ENCODE peak calls at places on chromosomes 12 and 14, in six cellular contexts. E, O, B, R, P and K are unnamed samples.

GRCh38 chr12:114136656-114137055 is 170.5 kb upstream of the RBM19 start:
- DNase-seq in E (no peak), O (no peak), B (no peak), R (no peak), P (peak; percentile 18), K (no peak)

GRCh38 chr14:51782412-51782811 is 78.0 kb upstream of the GNG2 start:
- DNase-seq in E (no peak), O (no peak), B (no peak), R (no peak), P (no peak), K (no peak)

GRCh38 chr12:92573104-92573503 is 129.7 kb upstream of the PLEKHG7 start:
- DNase-seq in E (no peak), O (no peak), B (no peak), R (no peak), P (no peak), K (no peak)

GRCh38 chr14:100740931-100741330 is 14.2 kb downstream of the DLK1 start:
- DNase-seq in E (no peak), O (no peak), B (no peak), R (no peak), P (no peak), K (no peak)

GRCh38 chr12:61652265-61652664 is 607.9 kb upstream of the USP15 start:
- DNase-seq in E (no peak), O (no peak), B (no peak), R (no peak), P (no peak), K (no peak)

GRCh38 chr12:39329015-39329414 is 113.9 kb downstream of the KIF21A start:
- DNase-seq in E (no peak), O (no peak), B (no peak), R (no peak), P (no peak), K (no peak)

GRCh38 chr12:53105712-53106439 is 2.6 kb downstream of the SOAT2 start:
- DNase-seq in E (no peak), O (no peak), B (no peak), R (peak; percentile 6), P (no peak), K (no peak)

GRCh38 chr12:613996-614726 is 49.1 kb downstream of the NINJ2 start:
- DNase-seq in E (peak; percentile 62), O (no peak), B (peak; percentile 61), R (no peak), P (no peak), K (peak; percentile 69)

GRCh38 chr14:54564799-54565235 is 2.1 kb upstream of the SAMD4A start:
- DNase-seq in E (no peak), O (no peak), B (peak; percentile 34), R (no peak), P (no peak), K (no peak)

GRCh38 chr12:66602483-66603143 is 76.3 kb downstream of the GRIP1 start:
- DNase-seq in E (no peak), O (no peak), B (no peak), R (no peak), P (no peak), K (no peak)

GRCh38 chr12:100681074-100681473 is 107.6 kb downstream of the GAS2L3 start:
- DNase-seq in E (no peak), O (no peak), B (no peak), R (no peak), P (no peak), K (no peak)

GRCh38 chr12:78442454-78442801 is 422.1 kb upstream of the SYT1 start:
- DNase-seq in E (no peak), O (no peak), B (no peak), R (no peak), P (no peak), K (no peak)

GRCh38 chr12:77049767-77050353 is 15.5 kb downstream of the E2F7 start:
- DNase-seq in E (no peak), O (peak; percentile 39), B (peak; percentile 63), R (peak; percentile 23), P (peak; percentile 82), K (no peak)

GRCh38 chr12:129614221-129614885 is 289.5 kb downstream of the TMEM132D start:
- DNase-seq in E (no peak), O (no peak), B (no peak), R (no peak), P (peak; percentile 22), K (no peak)

GRCh38 chr12:45731376-45731775 is 1.9 kb downstream of the ARID2 start:
- DNase-seq in E (no peak), O (no peak), B (peak; percentile 15), R (no peak), P (no peak), K (no peak)

GRCh38 chr12:126437934-126438333 is 1372.7 kb downstream of the AACS start:
- DNase-seq in E (no peak), O (no peak), B (no peak), R (no peak), P (no peak), K (no peak)

GRCh38 chr12:632102-632696 is 31.0 kb downstream of the NINJ2 start:
- DNase-seq in E (no peak), O (peak; percentile 30), B (peak; percentile 77), R (no peak), P (peak; percentile 55), K (no peak)

GRCh38 chr12:47068539-47068938 is 10.9 kb upstream of the PCED1B start:
- DNase-seq in E (no peak), O (no peak), B (peak; percentile 39), R (no peak), P (no peak), K (no peak)

GRCh38 chr14:91375748-91376452 is 41.7 kb downstream of the CCDC88C start:
- DNase-seq in E (no peak), O (no peak), B (no peak), R (no peak), P (no peak), K (no peak)

GRCh38 chr12:80195143-80195726 is 95.9 kb downstream of the OTOGL start:
- DNase-seq in E (no peak), O (no peak), B (peak; percentile 71), R (no peak), P (peak; percentile 76), K (no peak)

GRCh38 chr12:1332327-1332726 is 262.1 kb downstream of the FBXL14 start:
- DNase-seq in E (no peak), O (peak; percentile 62), B (no peak), R (no peak), P (no peak), K (no peak)

GRCh38 chr12:108955225-108955835 is 65.5 kb downstream of the SVOP start:
- DNase-seq in E (no peak), O (peak; percentile 39), B (no peak), R (no peak), P (peak; percentile 26), K (no peak)

GRCh38 chr14:46325777-46326176 is 325.8 kb downstream of the RPL10L start:
- DNase-seq in E (no peak), O (no peak), B (no peak), R (no peak), P (no peak), K (no peak)

GRCh38 chr14:76761198-76761848 is at the start of gene VASH1:
- DNase-seq in E (peak; percentile 72), O (peak; percentile 10), B (peak; percentile 79), R (peak; percentile 48), P (peak; percentile 70), K (peak; percentile 80)

GRCh38 chr12:113080692-113081091 is 24.2 kb downstream of the DTX1 start:
- DNase-seq in E (no peak), O (no peak), B (no peak), R (no peak), P (no peak), K (no peak)
- H3K27ac ChIP-seq in E (no peak overlapping the region), O (no peak overlapping the region), B (no peak overlapping the region), R (no peak overlapping the region), P (no peak overlapping the region), K (no peak overlapping the region)

GRCh38 chr12:96240251-96240650 is 46.1 kb downstream of the ELK3 start:
- DNase-seq in E (no peak), O (no peak), B (no peak), R (no peak), P (no peak), K (no peak)
- H3K27ac ChIP-seq in E (no peak overlapping the region), O (no peak overlapping the region), B (no peak overlapping the region), R (no peak overlapping the region), P (peak overlapping the region; percentile 8), K (peak overlapping the region; percentile 37)

GRCh38 chr12:50786498-50787231 is 22.8 kb downstream of the ATF1 start:
- DNase-seq in E (no peak), O (no peak), B (no peak), R (no peak), P (peak; percentile 67), K (no peak)

GRCh38 chr12:50790081-50790480 is 26.2 kb downstream of the ATF1 start:
- DNase-seq in E (no peak), O (no peak), B (no peak), R (no peak), P (no peak), K (no peak)

GRCh38 chr12:50787618-50788017 is 23.7 kb downstream of the ATF1 start:
- DNase-seq in E (no peak), O (no peak), B (no peak), R (no peak), P (no peak), K (no peak)

GRCh38 chr12:50785406-50785805 is 21.5 kb downstream of the ATF1 start:
- DNase-seq in E (no peak), O (no peak), B (no peak), R (no peak), P (no peak), K (no peak)

GRCh38 chr12:50788562-50788961 is 24.7 kb downstream of the ATF1 start:
- DNase-seq in E (no peak), O (no peak), B (no peak), R (no peak), P (no peak), K (no peak)
- H3K27ac ChIP-seq in E (no peak overlapping the region), O (no peak overlapping the region), B (no peak overlapping the region), R (no peak overlapping the region), P (no peak overlapping the region), K (no peak overlapping the region)

DNA sequence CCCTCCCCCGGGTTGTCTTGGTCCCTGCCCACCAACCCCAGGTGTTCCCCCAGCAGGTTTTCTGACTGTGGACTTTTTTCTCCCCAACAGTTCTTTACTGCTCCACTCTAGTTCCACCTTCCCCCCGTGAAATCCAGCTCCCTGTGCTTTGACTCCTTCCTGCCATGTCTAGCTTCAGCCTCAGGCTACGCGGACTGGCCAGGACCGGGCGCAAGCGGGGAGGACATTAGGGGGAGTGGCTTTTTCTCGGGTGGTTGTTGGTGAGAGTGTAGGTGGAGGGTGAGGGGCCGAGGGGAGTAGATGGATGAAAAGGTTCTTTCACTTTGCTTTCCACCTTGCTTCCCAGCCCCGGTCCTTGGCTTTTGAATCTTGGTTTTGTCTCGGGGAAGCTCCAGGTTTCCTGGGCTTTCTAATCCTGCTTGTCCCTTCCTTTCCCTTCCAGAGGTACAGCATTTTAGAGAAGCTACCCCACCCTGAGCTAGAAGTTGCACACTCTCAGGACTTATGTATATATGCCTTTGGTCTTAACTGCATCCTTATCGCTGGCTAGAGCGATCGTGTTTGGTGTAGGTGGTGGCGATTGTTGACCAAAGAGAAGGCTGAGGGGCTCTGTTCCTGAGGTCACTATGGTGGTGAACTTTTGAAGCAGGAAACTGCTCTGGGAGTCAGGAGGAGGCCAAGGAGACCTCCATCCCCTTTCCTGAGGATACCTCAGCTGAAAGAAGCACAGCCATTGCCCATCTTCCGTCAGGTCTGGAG is 754 bp downstream of the PIP4K2C start:
- DNase-seq in E (no peak), O (no peak), B (peak; percentile 54), R (peak; percentile 45), P (peak; percentile 65), K (no peak)
- H3K27ac ChIP-seq in E (peak overlapping the region; percentile 17), O (peak overlapping the region; percentile 72), B (no peak overlapping the region), R (peak overlapping the region; percentile 40), P (peak overlapping the region; percentile 93), K (peak overlapping the region; percentile 80)

GRCh38 chr12:27163894-27164293 is 80.2 kb upstream of the STK38L start:
- DNase-seq in E (no peak), O (no peak), B (no peak), R (no peak), P (no peak), K (no peak)
- H3K27ac ChIP-seq in E (no peak overlapping the region), O (no peak overlapping the region), B (no peak overlapping the region), R (no peak overlapping the region), P (no peak overlapping the region), K (no peak overlapping the region)